ENCODE peak calls at places on chromosomes 12 and 14, in four cellular contexts. One of them, this sample, is unnamed. For H3K4me1, the result is how much of the 10 kb centered on the place peaks cover.

GRCh38 chr12:53221203-53222076 is 10.6 kb downstream of the RARG start:
- DNase-seq in cardiac muscle cell: peak
- DNase-seq in colonic mucosa: peak
- DNase-seq in left ventricle myocardium inferior: peak
- DNase-seq in this sample: peak

GRCh38 chr12:29220632-29221336 is 71.7 kb downstream of the FAR2 start:
- DNase-seq in cardiac muscle cell: no peak
- DNase-seq in colonic mucosa: peak
- DNase-seq in left ventricle myocardium inferior: no peak
- DNase-seq in this sample: no peak

GRCh38 chr12:50220357-50221061 is 53.3 kb upstream of the CERS5 start:
- DNase-seq in cardiac muscle cell: peak
- DNase-seq in colonic mucosa: no peak
- DNase-seq in left ventricle myocardium inferior: no peak
- DNase-seq in this sample: peak

GRCh38 chr12:14723763-14724162 is 27.4 kb upstream of the GUCY2C start:
- DNase-seq in cardiac muscle cell: peak
- DNase-seq in colonic mucosa: peak
- DNase-seq in left ventricle myocardium inferior: peak
- DNase-seq in this sample: peak

GRCh38 chr12:92136883-92137582 is 8.6 kb downstream of the BTG1 start:
- DNase-seq in cardiac muscle cell: peak
- DNase-seq in colonic mucosa: no peak
- DNase-seq in left ventricle myocardium inferior: no peak
- DNase-seq in this sample: no peak

GRCh38 chr14:71554959-71555612 is 377.1 kb upstream of the RGS6 start:
- DNase-seq in cardiac muscle cell: no peak
- DNase-seq in colonic mucosa: no peak
- DNase-seq in left ventricle myocardium inferior: no peak
- DNase-seq in this sample: no peak

GRCh38 chr14:101323111-101323510 is 238.2 kb upstream of the DIO3 start:
- DNase-seq in cardiac muscle cell: no peak
- DNase-seq in colonic mucosa: no peak
- DNase-seq in left ventricle myocardium inferior: no peak
- DNase-seq in this sample: no peak

GRCh38 chr14:90489306-90489705 is 92.5 kb downstream of the CALM1 start:
- DNase-seq in cardiac muscle cell: no peak
- DNase-seq in colonic mucosa: no peak
- DNase-seq in left ventricle myocardium inferior: no peak
- DNase-seq in this sample: no peak

GRCh38 chr12:5988088-5988487 is 43.0 kb upstream of the ANO2 start:
- DNase-seq in cardiac muscle cell: no peak
- DNase-seq in colonic mucosa: no peak
- DNase-seq in left ventricle myocardium inferior: no peak
- DNase-seq in this sample: no peak

GRCh38 chr14:78092040-78092439 is 78.1 kb upstream of the NRXN3 start:
- DNase-seq in cardiac muscle cell: no peak
- DNase-seq in colonic mucosa: no peak
- DNase-seq in left ventricle myocardium inferior: no peak
- DNase-seq in this sample: no peak

GRCh38 chr14:102949801-102950451 is 27.5 kb downstream of the AMN start:
- DNase-seq in cardiac muscle cell: no peak
- DNase-seq in colonic mucosa: no peak
- DNase-seq in left ventricle myocardium inferior: peak
- DNase-seq in this sample: no peak

GRCh38 chr12:103301642-103302620 is 193.8 kb downstream of the C12orf42 start:
- DNase-seq in cardiac muscle cell: no peak
- DNase-seq in colonic mucosa: no peak
- DNase-seq in left ventricle myocardium inferior: no peak
- DNase-seq in this sample: peak

GRCh38 chr12:106954462-106955376 is 988 bp upstream of the TMEM263 start:
- DNase-seq in cardiac muscle cell: peak
- DNase-seq in colonic mucosa: peak
- DNase-seq in left ventricle myocardium inferior: peak
- DNase-seq in this sample: peak

GRCh38 chr14:103233328-103233727 is 100.7 kb upstream of the EIF5 start:
- DNase-seq in cardiac muscle cell: no peak
- DNase-seq in colonic mucosa: no peak
- DNase-seq in left ventricle myocardium inferior: no peak
- DNase-seq in this sample: no peak

GRCh38 chr12:108269224-108269623 is 69.9 kb downstream of the CMKLR1 start:
- DNase-seq in cardiac muscle cell: no peak
- DNase-seq in colonic mucosa: no peak
- DNase-seq in left ventricle myocardium inferior: no peak
- DNase-seq in this sample: no peak

GRCh38 chr14:95196268-95196667 is 38.9 kb upstream of the DICER1 start:
- DNase-seq in cardiac muscle cell: no peak
- DNase-seq in colonic mucosa: no peak
- DNase-seq in left ventricle myocardium inferior: no peak
- DNase-seq in this sample: no peak

GRCh38 chr12:42473130-42473529 is 116.4 kb downstream of the PRICKLE1 start:
- DNase-seq in cardiac muscle cell: peak
- DNase-seq in colonic mucosa: no peak
- DNase-seq in left ventricle myocardium inferior: no peak
- DNase-seq in this sample: no peak

GRCh38 chr12:132765366-132765765 is 3.7 kb upstream of the ANKLE2 start:
- DNase-seq in cardiac muscle cell: no peak
- DNase-seq in colonic mucosa: no peak
- DNase-seq in left ventricle myocardium inferior: no peak
- DNase-seq in this sample: no peak
- H3K4me1 ChIP-seq in cardiac muscle cell: under half
- H3K4me1 ChIP-seq in colonic mucosa: under half
- H3K4me1 ChIP-seq in left ventricle myocardium inferior: half or more
- H3K4me1 ChIP-seq in this sample: under half

GRCh38 chr12:113358381-113359132 is at the start of gene PLBD2:
- DNase-seq in cardiac muscle cell: peak
- DNase-seq in colonic mucosa: peak
- DNase-seq in left ventricle myocardium inferior: peak
- DNase-seq in this sample: peak

GRCh38 chr12:113364698-113365097 is 6.3 kb downstream of the PLBD2 start:
- DNase-seq in cardiac muscle cell: no peak
- DNase-seq in colonic mucosa: no peak
- DNase-seq in left ventricle myocardium inferior: no peak
- DNase-seq in this sample: no peak

GRCh38 chr12:113361574-113362370 is 3.4 kb downstream of the PLBD2 start:
- DNase-seq in cardiac muscle cell: peak
- DNase-seq in colonic mucosa: no peak
- DNase-seq in left ventricle myocardium inferior: no peak
- DNase-seq in this sample: no peak

GRCh38 chr12:113359133-113359938 is 949 bp downstream of the PLBD2 start:
- DNase-seq in cardiac muscle cell: peak
- DNase-seq in colonic mucosa: peak
- DNase-seq in left ventricle myocardium inferior: peak
- DNase-seq in this sample: no peak

GRCh38 chr12:113359939-113360748 is 1.8 kb downstream of the PLBD2 start:
- DNase-seq in cardiac muscle cell: peak
- DNase-seq in colonic mucosa: peak
- DNase-seq in left ventricle myocardium inferior: peak
- DNase-seq in this sample: no peak
- H3K4me3 ChIP-seq in cardiac muscle cell: no peak
- H3K4me3 ChIP-seq in colonic mucosa: no peak
- H3K4me3 ChIP-seq in left ventricle myocardium inferior: peak
- H3K4me3 ChIP-seq in this sample: peak

DNA sequence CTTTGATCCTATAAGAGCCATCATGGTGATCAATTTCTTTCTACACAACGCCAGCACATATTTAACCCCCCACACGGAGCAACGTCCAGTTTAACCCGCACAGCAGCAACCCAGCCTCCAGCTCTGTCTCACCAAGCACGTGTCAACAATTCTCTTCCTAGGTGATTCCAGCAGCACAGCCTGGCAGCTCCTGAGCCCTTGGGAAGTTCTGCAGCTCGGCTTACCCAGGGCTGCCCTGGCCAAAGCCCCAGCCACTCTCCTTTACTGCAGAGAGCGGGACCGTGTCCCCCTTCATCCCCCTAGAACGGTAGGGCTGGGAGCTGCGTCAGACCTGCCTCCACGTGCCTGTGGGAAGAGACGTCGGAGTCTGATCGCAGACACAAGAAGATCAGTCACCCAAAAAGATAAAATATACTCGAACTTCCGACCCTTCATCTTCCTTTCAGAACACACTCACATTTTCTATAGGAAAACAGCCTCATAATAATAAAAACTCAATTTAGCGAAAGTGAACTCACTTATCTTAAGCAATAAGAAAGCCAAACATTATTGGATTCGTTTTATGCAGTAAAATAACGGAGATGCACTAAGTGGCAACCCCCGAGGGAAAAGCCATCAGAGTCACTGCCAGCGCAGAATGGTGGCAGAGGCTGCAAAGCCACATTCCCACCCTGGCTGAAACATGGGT is 7.6 kb downstream of the TMEM121 start:
- DNase-seq in cardiac muscle cell: no peak
- DNase-seq in colonic mucosa: no peak
- DNase-seq in left ventricle myocardium inferior: no peak
- DNase-seq in this sample: no peak
- TF ChIP-seq CTCF in cardiac muscle cell: no peak
- TF ChIP-seq CTCF in colonic mucosa: no peak
- TF ChIP-seq CTCF in left ventricle myocardium inferior: no peak
- TF ChIP-seq CTCF in this sample: no peak

DNA sequence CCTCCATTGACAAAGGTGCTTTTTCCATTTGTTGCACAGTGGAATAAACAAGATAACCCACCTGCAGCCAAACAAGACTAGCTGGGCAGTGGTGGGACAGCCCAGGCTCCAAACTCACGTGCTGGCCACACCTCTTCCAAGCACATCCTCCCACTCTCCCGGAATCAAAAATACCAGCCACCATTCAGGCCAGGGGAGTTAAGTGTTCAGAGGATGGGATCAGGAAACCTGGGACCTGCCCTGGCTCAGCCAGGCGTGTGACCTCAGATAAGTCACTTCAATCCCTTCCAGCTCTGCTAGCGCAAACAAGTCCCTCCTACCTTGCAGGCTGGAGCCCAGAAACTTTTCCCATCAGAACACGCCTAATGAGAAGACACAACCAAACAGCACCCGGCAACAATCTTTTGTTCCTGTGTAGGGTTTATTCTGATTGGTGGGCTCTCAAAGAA is 43.3 kb downstream of the ACTN1 start:
- DNase-seq in cardiac muscle cell: peak
- DNase-seq in colonic mucosa: no peak
- DNase-seq in left ventricle myocardium inferior: no peak
- DNase-seq in this sample: peak
- H3K4me1 ChIP-seq in cardiac muscle cell: half or more
- H3K4me1 ChIP-seq in colonic mucosa: under half
- H3K4me1 ChIP-seq in left ventricle myocardium inferior: half or more
- H3K4me1 ChIP-seq in this sample: under half